ENCODE peak calls at places on chromosome 9, in eight cellular contexts. One of them, this sample, is unnamed.

GRCh38 chr9:96020822-96021615 is 145.5 kb downstream of the ERCC6L2 start:
- DNase-seq in stimulated activated CD4-positive, alpha-beta T cell treated with anti-CD3 and anti-CD28 coated beads, Interleukin-1b, Interleukin-23, amount 100 ng/mL, for 24 hours: no peak
- DNase-seq in keratinocyte: no peak
- DNase-seq in posterior cingulate gyrus: no peak
- DNase-seq in NCI-H2107: no peak
- DNase-seq in effector memory CD4-positive, alpha-beta T cell: no peak
- DNase-seq in MCF 10A: no peak
- DNase-seq in left cardiac atrium: peak
- DNase-seq in this sample: no peak

GRCh38 chr9:69945671-69946141 is 97.9 kb upstream of the MAMDC2 start:
- DNase-seq in stimulated activated CD4-positive, alpha-beta T cell treated with anti-CD3 and anti-CD28 coated beads, Interleukin-1b, Interleukin-23, amount 100 ng/mL, for 24 hours: no peak
- DNase-seq in keratinocyte: no peak
- DNase-seq in posterior cingulate gyrus: no peak
- DNase-seq in NCI-H2107: no peak
- DNase-seq in effector memory CD4-positive, alpha-beta T cell: no peak
- DNase-seq in MCF 10A: peak
- DNase-seq in left cardiac atrium: peak
- DNase-seq in this sample: no peak

GRCh38 chr9:22815246-22815645 is 368.6 kb downstream of the DMRTA1 start:
- DNase-seq in stimulated activated CD4-positive, alpha-beta T cell treated with anti-CD3 and anti-CD28 coated beads, Interleukin-1b, Interleukin-23, amount 100 ng/mL, for 24 hours: no peak
- DNase-seq in keratinocyte: no peak
- DNase-seq in posterior cingulate gyrus: no peak
- DNase-seq in NCI-H2107: no peak
- DNase-seq in effector memory CD4-positive, alpha-beta T cell: no peak
- DNase-seq in MCF 10A: no peak
- DNase-seq in left cardiac atrium: no peak
- DNase-seq in this sample: no peak

GRCh38 chr9:138098908-138099791 is 221.6 kb downstream of the CACNA1B start:
- DNase-seq in stimulated activated CD4-positive, alpha-beta T cell treated with anti-CD3 and anti-CD28 coated beads, Interleukin-1b, Interleukin-23, amount 100 ng/mL, for 24 hours: no peak
- DNase-seq in keratinocyte: no peak
- DNase-seq in posterior cingulate gyrus: no peak
- DNase-seq in NCI-H2107: no peak
- DNase-seq in effector memory CD4-positive, alpha-beta T cell: no peak
- DNase-seq in MCF 10A: no peak
- DNase-seq in left cardiac atrium: no peak
- DNase-seq in this sample: no peak

GRCh38 chr9:114291064-114291474 is 31.8 kb upstream of the ORM1 start:
- DNase-seq in stimulated activated CD4-positive, alpha-beta T cell treated with anti-CD3 and anti-CD28 coated beads, Interleukin-1b, Interleukin-23, amount 100 ng/mL, for 24 hours: peak
- DNase-seq in keratinocyte: no peak
- DNase-seq in posterior cingulate gyrus: peak
- DNase-seq in NCI-H2107: peak
- DNase-seq in effector memory CD4-positive, alpha-beta T cell: peak
- DNase-seq in MCF 10A: peak
- DNase-seq in left cardiac atrium: peak
- DNase-seq in this sample: peak

GRCh38 chr9:89993678-89994630 is 389.1 kb downstream of the GADD45G start:
- DNase-seq in stimulated activated CD4-positive, alpha-beta T cell treated with anti-CD3 and anti-CD28 coated beads, Interleukin-1b, Interleukin-23, amount 100 ng/mL, for 24 hours: no peak
- DNase-seq in keratinocyte: no peak
- DNase-seq in posterior cingulate gyrus: no peak
- DNase-seq in NCI-H2107: no peak
- DNase-seq in effector memory CD4-positive, alpha-beta T cell: no peak
- DNase-seq in MCF 10A: peak
- DNase-seq in left cardiac atrium: peak
- DNase-seq in this sample: no peak

GRCh38 chr9:114671605-114672004 is 10.4 kb downstream of the TEX48 start:
- DNase-seq in stimulated activated CD4-positive, alpha-beta T cell treated with anti-CD3 and anti-CD28 coated beads, Interleukin-1b, Interleukin-23, amount 100 ng/mL, for 24 hours: no peak
- DNase-seq in keratinocyte: no peak
- DNase-seq in posterior cingulate gyrus: no peak
- DNase-seq in NCI-H2107: no peak
- DNase-seq in effector memory CD4-positive, alpha-beta T cell: no peak
- DNase-seq in MCF 10A: no peak
- DNase-seq in left cardiac atrium: no peak
- DNase-seq in this sample: no peak

GRCh38 chr9:127877566-127877998 is at the start of gene AK1:
- DNase-seq in stimulated activated CD4-positive, alpha-beta T cell treated with anti-CD3 and anti-CD28 coated beads, Interleukin-1b, Interleukin-23, amount 100 ng/mL, for 24 hours: no peak
- DNase-seq in keratinocyte: no peak
- DNase-seq in posterior cingulate gyrus: peak
- DNase-seq in NCI-H2107: peak
- DNase-seq in effector memory CD4-positive, alpha-beta T cell: no peak
- DNase-seq in MCF 10A: peak
- DNase-seq in left cardiac atrium: peak
- DNase-seq in this sample: peak